ENCODE peak calls at places on chromosomes 13 and 19, in six cellular contexts. E, S, I, J, D and R are unnamed samples. For H3K36me3, the result is how much of the 10 kb centered on the place peaks cover.

GRCh38 chr13:29849731-29850212 is 645 bp downstream of the UBL3 start:
- DNase-seq in D (peak), E (no peak), J (peak), S (peak), I (peak), R (peak)

GRCh38 chr19:4375164-4375619 is 25.2 kb downstream of the SH3GL1 start:
- DNase-seq in D (peak), I (no peak), E (no peak), S (peak), J (no peak), R (peak)

GRCh38 chr19:28838909-28839308 is 374.0 kb downstream of the UQCRFS1 start:
- DNase-seq in J (no peak), E (no peak), D (no peak), I (no peak), S (no peak), R (no peak)

GRCh38 chr13:102584423-102584822 is 12.4 kb upstream of the TPP2 start:
- DNase-seq in D (no peak), J (no peak), S (no peak), E (no peak), I (no peak), R (no peak)

GRCh38 chr13:86563308-86563707 is 764.1 kb upstream of the SLITRK6 start:
- DNase-seq in I (no peak), S (no peak), E (no peak), J (no peak), D (no peak), R (no peak)

GRCh38 chr19:18961767-18962423 is 20.9 kb upstream of the HOMER3 start:
- DNase-seq in E (no peak), I (no peak), D (no peak), J (no peak), S (no peak), R (no peak)

GRCh38 chr19:48064509-48064908 is 20.6 kb upstream of the CABP5 start:
- DNase-seq in E (no peak), D (no peak), I (no peak), J (no peak), S (no peak), R (no peak)

GRCh38 chr13:97559981-97560380 is 126.0 kb downstream of the RAP2A start:
- DNase-seq in I (no peak), D (no peak), S (no peak), J (no peak), E (no peak), R (no peak)

GRCh38 chr13:27619711-27620376 is 485 bp downstream of the LNX2 start:
- DNase-seq in E (no peak), I (no peak), J (peak), D (no peak), S (no peak), R (peak)

GRCh38 chr13:77300176-77301141 is 26.4 kb downstream of the MYCBP2 start:
- DNase-seq in J (no peak), D (no peak), S (no peak), I (no peak), E (no peak), R (no peak)

GRCh38 chr19:52658595-52658994 is 20.4 kb upstream of the ZNF83 start:
- DNase-seq in D (no peak), I (no peak), E (no peak), S (no peak), J (no peak), R (no peak)

GRCh38 chr13:22596157-22596863 is 584.5 kb upstream of the SGCG start:
- DNase-seq in S (no peak), I (no peak), D (no peak), J (no peak), E (no peak), R (no peak)

GRCh38 chr19:32313866-32314265 is 31.5 kb upstream of the ZNF507 start:
- DNase-seq in S (no peak), E (no peak), J (no peak), I (no peak), D (no peak), R (no peak)

GRCh38 chr19:5533257-5533656 is 34.5 kb downstream of the TINCR start:
- DNase-seq in E (no peak), J (no peak), I (no peak), D (no peak), S (no peak), R (no peak)

GRCh38 chr19:5477451-5478215 is 22.4 kb downstream of the ZNRF4 start:
- DNase-seq in D (no peak), E (no peak), S (no peak), I (no peak), J (no peak), R (no peak)

GRCh38 chr13:109973279-109973678 is 186.9 kb upstream of the IRS2 start:
- DNase-seq in J (no peak), D (no peak), E (no peak), S (no peak), I (no peak), R (no peak)

GRCh38 chr13:50780201-50781015 is 63.1 kb downstream of the DLEU7 start:
- DNase-seq in J (no peak), D (no peak), S (no peak), E (no peak), I (no peak), R (no peak)

GRCh38 chr19:51525731-51526130 is 5.7 kb downstream of the SIGLEC6 start:
- DNase-seq in E (no peak), J (no peak), S (no peak), I (no peak), D (no peak), R (no peak)

GRCh38 chr13:24493356-24493755 is 19.2 kb downstream of the PARP4 start:
- DNase-seq in S (no peak), E (no peak), D (no peak), I (no peak), J (no peak), R (no peak)

GRCh38 chr19:50490991-50491472 is 14.4 kb upstream of the GARIN5A start:
- DNase-seq in J (no peak), I (no peak), S (no peak), D (no peak), E (no peak), R (peak)

GRCh38 chr19:31269425-31270127 is 79.7 kb downstream of the TSHZ3 start:
- DNase-seq in D (no peak), E (no peak), I (peak), J (no peak), S (no peak), R (peak)

GRCh38 chr19:7933828-7934725 is 8.1 kb upstream of the CTXN1 start:
- DNase-seq in J (peak), E (no peak), I (no peak), D (no peak), S (no peak), R (peak)
- H3K36me3 ChIP-seq in J (half or more), E (under half), I (under half), D (half or more), S (under half), R (half or more)

GRCh38 chr19:44752816-44753618 is 4.5 kb downstream of the BCL3 start:
- DNase-seq in J (peak), I (peak), S (peak), D (peak), E (peak), R (peak)
- H3K4me3 ChIP-seq in J (no peak), I (peak), S (peak), D (peak), E (peak), R (peak)

DNA sequence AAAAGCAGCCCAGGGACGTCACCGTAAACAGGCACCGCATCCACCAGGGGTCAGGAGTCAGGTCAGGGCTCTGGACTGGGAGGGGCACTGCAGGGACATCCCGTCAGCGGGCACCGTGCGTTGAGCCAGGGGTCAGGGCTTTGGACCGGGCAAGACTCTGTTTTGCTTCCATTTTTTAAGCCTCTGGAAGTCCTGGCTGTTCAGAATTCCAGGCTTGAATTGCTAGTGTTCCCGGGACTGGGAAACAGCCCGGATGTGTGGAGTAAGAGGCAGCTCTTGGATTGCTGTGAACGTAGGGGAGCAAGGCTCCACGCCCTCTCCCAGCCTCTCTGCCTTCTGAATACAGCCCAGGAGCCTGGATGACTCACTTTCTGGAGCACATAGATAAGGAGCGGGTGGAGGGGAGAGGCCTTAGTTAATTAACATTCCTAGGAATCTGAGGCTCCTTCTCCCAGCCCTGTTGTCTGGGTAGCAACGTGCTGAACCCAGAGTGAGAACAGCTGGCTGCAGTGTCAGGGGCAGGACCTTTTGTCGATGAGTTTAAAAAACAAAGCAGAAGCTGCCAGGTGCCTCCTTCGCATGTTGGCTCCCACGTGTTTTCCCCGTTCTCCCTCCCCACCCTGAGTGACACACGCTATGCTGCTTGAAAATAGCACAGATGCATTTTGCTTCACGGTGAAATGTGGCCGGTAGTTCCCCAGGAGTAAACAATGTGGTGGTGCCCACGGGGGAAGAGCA is 21.9 kb downstream of the ATP11A start:
- DNase-seq in I (peak), D (peak), E (no peak), S (peak), J (peak), R (peak)
- TF ChIP-seq POLR2A in I (no peak), D (no peak), E (no peak), S (no peak), J (peak), R (no peak)

GRCh38 chr19:1123381-1123780 is 19.6 kb downstream of the GPX4 start:
- DNase-seq in J (no peak), E (no peak), I (no peak), D (no peak), S (no peak), R (peak)
- H3K36me3 ChIP-seq in J (half or more), E (half or more), I (under half), D (half or more), S (under half), R (under half)

GRCh38 chr19:15456441-15456840 is 6.7 kb upstream of the WIZ start:
- DNase-seq in S (no peak), J (no peak), I (no peak), E (no peak), D (no peak), R (no peak)

GRCh38 chr19:15454371-15454800 is 4.6 kb upstream of the WIZ start:
- DNase-seq in D (peak), J (no peak), E (no peak), I (peak), S (peak), R (no peak)

GRCh38 chr19:15455996-15456395 is 6.2 kb upstream of the WIZ start:
- DNase-seq in E (no peak), J (no peak), I (no peak), S (no peak), D (no peak), R (no peak)

GRCh38 chr19:15456871-15457700 is 7.3 kb downstream of the RASAL3 start:
- DNase-seq in S (peak), J (no peak), E (no peak), I (no peak), D (no peak), R (no peak)

GRCh38 chr19:15457701-15458484 is 6.5 kb downstream of the RASAL3 start:
- DNase-seq in S (no peak), I (no peak), E (no peak), D (no peak), J (no peak), R (no peak)
- H3K4me3 ChIP-seq in S (no peak), I (no peak), E (peak), D (peak), J (no peak), R (peak)